ENCODE peak calls at places on chromosome 3, in seven cellular contexts. X is colonic mucosa, N is HL-60, Z is psoas muscle, E is left ventricle myocardium inferior, O is fibroblast of villous mesenchyme, Y is epithelial cell of esophagus. J is an unnamed sample.

GRCh38 chr3:152621006-152621868 is 213.7 kb upstream of the P2RY1 start:
- DNase-seq in E (no peak), Z (no peak), X (no peak), N (no peak), Y (peak), O (no peak), J (no peak)

GRCh38 chr3:132016061-132017041 is 18.5 kb downstream of the CPNE4 start:
- DNase-seq in X (no peak), Z (no peak), Y (peak), E (no peak), O (no peak), N (no peak), J (no peak)

GRCh38 chr3:12369598-12369997 is 80.7 kb downstream of the PPARG start:
- DNase-seq in O (peak), Z (no peak), N (no peak), X (no peak), E (no peak), Y (no peak), J (no peak)

GRCh38 chr3:140727886-140728285 is 50.0 kb downstream of the TRIM42 start:
- DNase-seq in O (no peak), Z (no peak), Y (no peak), X (no peak), E (no peak), N (no peak), J (no peak)

GRCh38 chr3:138593488-138594149 is 441 bp downstream of the CEP70 start:
- DNase-seq in Z (no peak), Y (peak), E (no peak), N (no peak), O (no peak), X (peak), J (no peak)

GRCh38 chr3:13451301-13451673 is 28.8 kb upstream of the HDAC11 start:
- DNase-seq in Y (peak), E (no peak), N (no peak), O (no peak), X (peak), Z (no peak), J (no peak)

GRCh38 chr3:112676659-112677234 is 35.8 kb upstream of the CCDC80 start:
- DNase-seq in X (peak), E (peak), O (peak), Z (peak), Y (peak), N (peak), J (peak)

GRCh38 chr3:59515936-59516335 is 466.1 kb upstream of the CFAP20DC start:
- DNase-seq in X (no peak), N (no peak), Z (no peak), O (no peak), E (no peak), Y (no peak), J (no peak)

GRCh38 chr3:78721771-78722543 is 1045.8 kb downstream of the ROBO1 start:
- DNase-seq in O (no peak), N (no peak), Y (no peak), Z (no peak), E (no peak), X (no peak), J (no peak)

GRCh38 chr3:179801263-179801662 is 148.4 kb downstream of the USP13 start:
- DNase-seq in Y (peak), Z (no peak), X (no peak), O (peak), E (no peak), N (peak), J (no peak)

GRCh38 chr3:68773401-68773800 is 158.9 kb downstream of the TAFA4 start:
- DNase-seq in E (no peak), N (no peak), X (no peak), Y (no peak), Z (no peak), O (no peak), J (no peak)

GRCh38 chr3:108722724-108723123 is 34.5 kb downstream of the RETNLB start:
- DNase-seq in Y (no peak), X (no peak), O (no peak), E (no peak), N (no peak), Z (no peak), J (no peak)

GRCh38 chr3:44117736-44118135 is 124.0 kb upstream of the TOPAZ1 start:
- DNase-seq in N (no peak), O (no peak), Y (no peak), X (no peak), Z (no peak), E (no peak), J (no peak)

GRCh38 chr3:123620338-123620737 is 35.5 kb upstream of the HACD2 start:
- DNase-seq in Z (no peak), Y (peak), O (peak), E (no peak), X (no peak), N (no peak), J (no peak)

GRCh38 chr3:23320586-23321570 is 117.8 kb downstream of the UBE2E2 start:
- DNase-seq in N (no peak), Y (peak), X (no peak), Z (no peak), O (no peak), E (no peak), J (no peak)

GRCh38 chr3:148453764-148454163 is 243.9 kb upstream of the AGTR1 start:
- DNase-seq in X (no peak), N (no peak), Z (no peak), E (no peak), O (no peak), Y (no peak), J (no peak)

GRCh38 chr3:48232232-48232631 is 8.7 kb upstream of the ZNF589 start:
- DNase-seq in Z (no peak), Y (no peak), E (no peak), N (no peak), O (no peak), X (no peak), J (no peak)

GRCh38 chr3:102087236-102087635 is 237.9 kb downstream of the NFKBIZ start:
- DNase-seq in Z (no peak), N (no peak), X (no peak), Y (no peak), E (no peak), O (no peak), J (no peak)

GRCh38 chr3:179268400-179269051 is 17.6 kb upstream of the KCNMB3 start:
- DNase-seq in O (no peak), E (no peak), Z (no peak), X (no peak), Y (no peak), N (no peak), J (no peak)

GRCh38 chr3:66499881-66500574 is 794 bp downstream of the LRIG1 start:
- DNase-seq in N (no peak), Y (peak), O (no peak), E (peak), X (peak), Z (peak), J (no peak)

GRCh38 chr3:21484323-21485154 is 266.5 kb downstream of the ZNF385D start:
- DNase-seq in N (peak), Z (no peak), E (peak), O (peak), X (peak), Y (peak), J (peak)

GRCh38 chr3:187669675-187670504 is at the start of gene SST:
- DNase-seq in N (peak), O (peak), Y (peak), Z (peak), E (no peak), X (no peak), J (peak)
- H3K4me3 ChIP-seq in N (no peak), O (no peak), Y (no peak), Z (no peak), E (no peak), X (no peak), J (no peak)

GRCh38 chr3:31567036-31567435 is 34.3 kb downstream of the STT3B start:
- DNase-seq in Z (no peak), E (no peak), Y (peak), N (no peak), O (no peak), X (no peak), J (no peak)
- TF ChIP-seq CTCF in Z (peak), E (peak), Y (no peak), N (no peak), O (peak), X (no peak), J (peak)

GRCh38 chr3:71225951-71226564 is 357.5 kb downstream of the FOXP1 start:
- DNase-seq in N (no peak), O (no peak), Z (no peak), Y (no peak), E (no peak), X (no peak), J (no peak)
- H3K4me3 ChIP-seq in N (no peak), O (no peak), Z (peak), Y (no peak), E (peak), X (no peak), J (no peak)

GRCh38 chr3:168088106-168088722 is 7.5 kb downstream of the GOLIM4 start:
- DNase-seq in Y (no peak), E (no peak), N (peak), X (peak), Z (no peak), O (no peak), J (no peak)
- TF ChIP-seq CTCF in Y (peak), E (peak), N (peak), X (peak), Z (no peak), O (peak), J (peak)